ENCODE peak calls at places on chromosomes 11 and 22, in seven cellular contexts. S is stimulated activated CD4-positive, alpha-beta T cell treated with anti-CD3 and anti-CD28 coated beads, Interleukin-1b, Interleukin-23, amount 100 ng/mL, for 48 hours; Q is naive thymus-derived CD8-positive, alpha-beta T cell; L is H54; B is IMR-90; V is neural crest cell; O is activated CD4-positive, alpha-beta T cell treated with anti-CD3 and anti-CD28 coated beads, Interleukin-2, amount 10 ng/mL, durations not matched to agents 7 days and 5 days. K is an unnamed sample.

GRCh38 chr11:11992257-11992690 is 16.2 kb downstream of the DKK3 start:
- DNase-seq in S (no peak), Q (no peak), L (no peak), B (no peak), V (no peak), O (no peak), K (no peak)

GRCh38 chr11:43788394-43788793 is 92.2 kb upstream of the ALKBH3 start:
- DNase-seq in S (no peak), Q (no peak), L (no peak), B (no peak), V (no peak), O (no peak), K (no peak)

GRCh38 chr11:18749681-18750319 is 23.8 kb upstream of the IGSF22 start:
- DNase-seq in S (no peak), Q (no peak), L (peak; percentile 91), B (peak; percentile 75), V (no peak), O (no peak), K (no peak)

GRCh38 chr11:93845181-93846092 is 5.0 kb downstream of the VSTM5 start:
- DNase-seq in S (no peak), Q (no peak), L (no peak), B (no peak), V (no peak), O (no peak), K (no peak)

GRCh38 chr11:113018913-113019312 is 57.7 kb downstream of the NCAM1 start:
- DNase-seq in S (no peak), Q (no peak), L (no peak), B (no peak), V (no peak), O (no peak), K (no peak)

GRCh38 chr11:132248585-132248984 is 878.2 kb downstream of the NTM start:
- DNase-seq in S (no peak), Q (no peak), L (no peak), B (no peak), V (no peak), O (no peak), K (no peak)

GRCh38 chr11:64845125-64845735 is 777 bp upstream of the CDC42BPG start:
- DNase-seq in S (no peak), Q (no peak), L (no peak), B (no peak), V (no peak), O (no peak), K (no peak)

GRCh38 chr11:76802621-76803020 is 19.5 kb downstream of the TSKU start:
- DNase-seq in S (no peak), Q (no peak), L (no peak), B (no peak), V (no peak), O (peak; percentile 3), K (no peak)

GRCh38 chr11:27910186-27910941 is 197.6 kb downstream of the KIF18A start:
- DNase-seq in S (no peak), Q (no peak), L (no peak), B (peak; percentile 84), V (no peak), O (no peak), K (no peak)

GRCh38 chr11:27282141-27282590 is 80.8 kb downstream of the CCDC34 start:
- DNase-seq in S (no peak), Q (no peak), L (no peak), B (peak; percentile 90), V (no peak), O (no peak), K (no peak)

GRCh38 chr11:119671561-119672015 is 57.4 kb downstream of the NECTIN1 start:
- DNase-seq in S (no peak), Q (no peak), L (no peak), B (peak; percentile 55), V (no peak), O (no peak), K (no peak)

GRCh38 chr22:27381552-27381951 is 420.0 kb downstream of the MN1 start:
- DNase-seq in S (no peak), Q (no peak), L (no peak), B (no peak), V (no peak), O (no peak), K (no peak)

GRCh38 chr11:17571431-17572358 is 24.6 kb downstream of the OTOG start:
- DNase-seq in S (no peak), Q (no peak), L (no peak), B (no peak), V (no peak), O (no peak), K (no peak)

K was measured in effector CD4-positive, alpha-beta T cell.